ENCODE peak calls at places on chromosomes 7 and 10, in five cellular contexts. I is HepG2, K is A549, Y is GM12878, J is K562. S is an unnamed sample.

GRCh38 chr10:49325131-49325915 is 26.4 kb downstream of the C10orf71 start:
- DNase-seq in I (no peak), K (no peak), Y (no peak), J (no peak), S (no peak)

GRCh38 chr10:30215631-30216030 is 133.4 kb downstream of the MTPAP start:
- DNase-seq in I (no peak), K (no peak), Y (no peak), J (no peak), S (no peak)

GRCh38 chr10:80259405-80259871 is 30.0 kb downstream of the MAT1A start:
- DNase-seq in I (peak; percentile 61), K (no peak), Y (no peak), J (no peak), S (no peak)

GRCh38 chr7:75532639-75533038 is 40.5 kb downstream of the SPDYE5 start:
- DNase-seq in I (no peak), K (no peak), Y (no peak), J (no peak), S (peak; percentile 17)

GRCh38 chr7:67621704-67622103 is 625.1 kb downstream of the TYW1 start:
- DNase-seq in I (no peak), K (no peak), Y (no peak), J (no peak), S (no peak)

GRCh38 chr7:15507708-15508107 is 54.1 kb downstream of the AGMO start:
- DNase-seq in I (no peak), K (no peak), Y (no peak), J (no peak), S (no peak)

GRCh38 chr10:51090190-51090589 is 15.9 kb downstream of the PRKG1 start:
- DNase-seq in I (no peak), K (no peak), Y (no peak), J (no peak), S (no peak)

GRCh38 chr10:104337985-104338735 is at the start of gene ITPRIP:
- DNase-seq in I (peak; percentile 33), K (peak; percentile 78), Y (no peak), J (peak; percentile 56), S (peak; percentile 82)

GRCh38 chr10:33612551-33612950 is 278.1 kb upstream of the NRP1 start:
- DNase-seq in I (no peak), K (no peak), Y (no peak), J (no peak), S (no peak)

GRCh38 chr7:784971-785370 is 47.3 kb upstream of the SUN1 start:
- DNase-seq in I (no peak), K (no peak), Y (no peak), J (no peak), S (no peak)

GRCh38 chr7:142813262-142813661 is 41.6 kb upstream of the EPHB6 start:
- DNase-seq in I (peak; percentile 44), K (peak; percentile 29), Y (no peak), J (no peak), S (peak; percentile 73)

GRCh38 chr10:98745645-98746044 is 298.9 kb upstream of the HPS1 start:
- DNase-seq in I (no peak), K (no peak), Y (no peak), J (no peak), S (no peak)

GRCh38 chr7:71612011-71612410 is 480.1 kb downstream of the GALNT17 start:
- DNase-seq in I (no peak), K (no peak), Y (no peak), J (no peak), S (no peak)

GRCh38 chr10:125761961-125762360 is 13.7 kb downstream of the MMP21 start:
- DNase-seq in I (no peak), K (no peak), Y (no peak), J (no peak), S (no peak)

GRCh38 chr7:98745722-98746318 is 124.0 kb downstream of the TMEM130 start:
- DNase-seq in I (peak; percentile 53), K (peak; percentile 71), Y (no peak), J (peak; percentile 87), S (peak; percentile 97)

GRCh38 chr7:43199333-43199732 is 86.9 kb downstream of the HECW1 start:
- DNase-seq in I (no peak), K (no peak), Y (no peak), J (no peak), S (no peak)

GRCh38 chr7:51847461-51848134 is 531.0 kb upstream of the COBL start:
- DNase-seq in I (no peak), K (no peak), Y (no peak), J (no peak), S (peak; percentile 7)

GRCh38 chr10:74145133-74145532 is 5.5 kb downstream of the AP3M1 start:
- DNase-seq in I (no peak), K (no peak), Y (no peak), J (no peak), S (no peak)

GRCh38 chr10:46318808-46319207 is 32.0 kb downstream of the ANTXRL start:
- DNase-seq in I (no peak), K (no peak), Y (no peak), J (no peak), S (no peak)

GRCh38 chr7:28595779-28596178 is 183.5 kb downstream of the CREB5 start:
- DNase-seq in I (no peak), K (no peak), Y (no peak), J (no peak), S (no peak)

GRCh38 chr10:86264481-86265231 is 101.9 kb downstream of the GRID1 start:
- DNase-seq in I (no peak), K (no peak), Y (no peak), J (no peak), S (peak; percentile 45)

GRCh38 chr10:91740353-91740924 is 57.8 kb upstream of the TNKS2 start:
- DNase-seq in I (no peak), K (no peak), Y (no peak), J (no peak), S (no peak)

GRCh38 chr10:77313066-77313750 is 324.4 kb downstream of the KCNMA1 start:
- DNase-seq in I (no peak), K (no peak), Y (no peak), J (no peak), S (no peak)

GRCh38 chr10:93599778-93600177 is 1.3 kb downstream of the RBP4 start:
- DNase-seq in I (no peak), K (no peak), Y (no peak), J (no peak), S (no peak)

GRCh38 chr7:47991741-47992311 is 12.4 kb upstream of the HUS1 start:
- DNase-seq in I (peak; percentile 63), K (peak; percentile 74), Y (peak; percentile 39), J (peak; percentile 37), S (peak; percentile 69)

GRCh38 chr10:116038259-116038658 is 234.7 kb downstream of the GFRA1 start:
- DNase-seq in I (peak; percentile 37), K (no peak), Y (no peak), J (no peak), S (no peak)

GRCh38 chr10:6667679-6668270 is 87.7 kb upstream of the PRKCQ start:
- DNase-seq in I (peak; percentile 18), K (peak; percentile 66), Y (no peak), J (peak; percentile 27), S (no peak)
- TF ChIP-seq HDAC2 in I (no peak), K (no peak), Y (no peak), J (no peak), S (no peak)

GRCh38 chr10:113214331-113214730 is 264.3 kb downstream of the TCF7L2 start:
- DNase-seq in I (peak; percentile 7), K (no peak), Y (no peak), J (no peak), S (no peak)

GRCh38 chr10:113219446-113219845 is 269.4 kb downstream of the TCF7L2 start:
- DNase-seq in I (no peak), K (no peak), Y (no peak), J (no peak), S (no peak)

GRCh38 chr10:113213041-113213440 is 263.0 kb downstream of the TCF7L2 start:
- DNase-seq in I (no peak), K (no peak), Y (no peak), J (no peak), S (no peak)

GRCh38 chr10:113221756-113222168 is 271.7 kb downstream of the TCF7L2 start:
- DNase-seq in I (no peak), K (peak; percentile 18), Y (no peak), J (no peak), S (peak; percentile 46)

GRCh38 chr10:113216068-113216467 is 266.0 kb downstream of the TCF7L2 start:
- DNase-seq in I (no peak), K (peak; percentile 9), Y (no peak), J (no peak), S (no peak)
- TF ChIP-seq HDAC2 in I (no peak), K (no peak), Y (no peak), J (no peak), S (no peak)

GRCh38 chr7:32586291-32587221 is 91.3 kb downstream of the AVL9 start:
- DNase-seq in I (no peak), K (peak; percentile 89), Y (no peak), J (peak; percentile 21), S (no peak)
- TF ChIP-seq HDAC2 in I (no peak), K (no peak), Y (no peak), J (no peak), S (no peak)

GRCh38 chr10:131746785-131747184 is 154.0 kb upstream of the PPP2R2D start:
- DNase-seq in I (no peak), K (peak; percentile 12), Y (no peak), J (no peak), S (no peak)

GRCh38 chr10:131748191-131748590 is 152.6 kb upstream of the PPP2R2D start:
- DNase-seq in I (no peak), K (no peak), Y (no peak), J (no peak), S (no peak)

GRCh38 chr10:131747251-131747650 is 153.6 kb upstream of the PPP2R2D start:
- DNase-seq in I (no peak), K (no peak), Y (no peak), J (no peak), S (no peak)

GRCh38 chr10:131748831-131749766 is 151.7 kb upstream of the PPP2R2D start:
- DNase-seq in I (peak; percentile 58), K (no peak), Y (no peak), J (no peak), S (no peak)

DNA sequence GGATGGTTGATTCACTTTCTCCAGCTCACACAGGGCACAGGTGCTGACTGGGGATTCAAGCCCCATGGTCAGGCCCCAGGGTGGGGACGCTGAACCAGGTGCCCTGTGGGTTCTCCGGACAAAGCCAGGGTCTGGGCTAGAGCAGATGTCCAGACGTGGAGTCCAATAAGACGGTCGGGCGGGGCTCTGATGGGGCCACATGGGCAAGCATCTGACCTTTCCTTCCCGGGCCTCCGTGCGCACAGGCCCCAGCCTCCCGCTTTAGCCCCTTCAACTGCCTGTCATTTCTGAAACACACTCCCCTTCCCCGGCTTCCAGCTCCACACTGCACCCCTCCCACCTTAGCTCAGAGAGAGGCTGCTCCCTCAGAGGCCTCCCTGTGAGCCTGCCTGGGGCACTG is 153.0 kb upstream of the PPP2R2D start:
- DNase-seq in I (no peak), K (no peak), Y (no peak), J (no peak), S (no peak)
- TF ChIP-seq HDAC2 in I (no peak), K (no peak), Y (no peak), J (no peak), S (no peak)

GRCh38 chr10:24039897-24040296 is 169.0 kb upstream of the KIAA1217 start:
- DNase-seq in I (no peak), K (no peak), Y (no peak), J (no peak), S (no peak)

GRCh38 chr10:24039331-24039730 is 169.6 kb upstream of the KIAA1217 start:
- DNase-seq in I (no peak), K (no peak), Y (no peak), J (no peak), S (no peak)

GRCh38 chr10:24046060-24046459 is 162.9 kb upstream of the KIAA1217 start:
- DNase-seq in I (no peak), K (no peak), Y (no peak), J (no peak), S (no peak)

GRCh38 chr10:24041030-24041429 is 167.9 kb upstream of the KIAA1217 start:
- DNase-seq in I (no peak), K (no peak), Y (no peak), J (no peak), S (no peak)

GRCh38 chr10:24042884-24043283 is 166.1 kb upstream of the KIAA1217 start:
- DNase-seq in I (no peak), K (no peak), Y (no peak), J (no peak), S (no peak)
- TF ChIP-seq HDAC2 in I (no peak), K (no peak), Y (no peak), J (no peak), S (no peak)